ENCODE peak calls at places on chromosomes 3 and 15, in four cellular contexts. K is OCI-LY7, X is AG04450, N is mesenchymal stem cell. B is an unnamed sample.

GRCh38 chr15:29074045-29074444 is 188.3 kb downstream of the APBA2 start:
- DNase-seq in K (no peak), X (no peak), N (no peak), B (peak)

GRCh38 chr15:36156855-36157521 is 422.4 kb upstream of the CDIN1 start:
- DNase-seq in X (no peak), K (no peak), N (peak), B (no peak)

GRCh38 chr15:73797366-73798158 is 44.4 kb upstream of the INSYN1 start:
- DNase-seq in K (no peak), N (no peak), X (no peak), B (no peak)

GRCh38 chr3:134322286-134322685 is 52.0 kb downstream of the AMOTL2 start:
- DNase-seq in X (no peak), K (no peak), N (no peak), B (no peak)

GRCh38 chr3:131692356-131692755 is 189.6 kb upstream of the MRPL3 start:
- DNase-seq in N (no peak), X (no peak), K (no peak), B (no peak)

GRCh38 chr3:69738291-69738690 is 973 bp upstream of the MITF start:
- DNase-seq in K (no peak), N (peak), X (no peak), B (no peak)

GRCh38 chr3:196179380-196180308 is 31.6 kb downstream of the ZDHHC19 start:
- DNase-seq in X (peak), K (peak), N (no peak), B (peak)

GRCh38 chr3:6680119-6680806 is 180.7 kb upstream of the GRM7 start:
- DNase-seq in X (no peak), N (no peak), K (peak), B (no peak)

GRCh38 chr15:29106551-29107290 is 162.9 kb downstream of the NSMCE3 start:
- DNase-seq in X (no peak), K (no peak), N (no peak), B (no peak)

DNA sequence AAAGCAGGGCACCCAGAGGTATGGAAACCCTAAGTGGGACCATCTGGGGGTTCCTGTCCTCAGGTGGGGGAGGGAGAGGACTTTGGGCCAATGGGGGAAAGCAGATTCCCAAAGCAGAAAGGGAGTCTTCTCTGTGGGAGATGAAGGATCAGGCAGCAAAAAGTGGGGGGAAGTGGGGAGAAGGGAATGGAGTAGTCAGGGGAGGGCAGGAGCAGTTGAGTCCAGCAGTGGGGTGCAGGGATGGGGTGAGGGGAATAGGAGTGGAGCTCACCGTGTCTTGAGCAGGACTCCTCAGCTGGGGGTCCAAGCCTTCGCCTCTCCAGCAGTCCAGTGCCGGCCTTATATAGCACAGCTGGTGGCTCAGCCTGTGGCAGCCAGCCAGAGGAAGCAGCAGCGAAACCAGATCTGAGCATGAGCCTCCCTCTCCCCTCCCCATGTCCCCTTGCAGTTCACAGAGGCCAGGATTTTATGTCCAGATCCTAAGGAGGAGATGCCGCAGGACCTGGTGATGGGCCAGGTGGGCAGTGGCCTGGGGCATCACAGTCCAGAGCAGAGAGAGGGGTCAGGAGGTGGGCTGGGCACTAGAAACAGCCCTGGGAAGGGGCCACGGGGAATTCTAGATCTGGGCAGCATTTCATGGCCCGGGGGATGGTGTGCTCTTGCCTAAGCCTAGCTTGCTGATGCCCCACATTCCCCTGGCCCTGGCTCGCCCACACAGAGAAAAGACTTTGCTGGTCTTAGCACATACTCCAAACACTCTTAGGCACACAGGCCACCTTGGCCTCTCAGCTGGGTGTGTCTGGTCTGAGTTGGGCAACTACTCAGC is at the start of gene CILP:
- DNase-seq in N (peak), K (no peak), X (peak), B (no peak)
- H3K27ac ChIP-seq in N (peak), K (no peak), X (peak), B (no peak)

GRCh38 chr15:44087578-44088190 is 107.4 kb downstream of the FRMD5 start:
- DNase-seq in X (peak), K (no peak), N (peak), B (peak)
- H3K27ac ChIP-seq in X (no peak), K (no peak), N (peak), B (peak)

GRCh38 chr3:50248387-50248786 is 12.4 kb downstream of the GNAI2 start:
- DNase-seq in X (no peak), K (no peak), N (no peak), B (no peak)
- H3K27ac ChIP-seq in X (no peak), K (no peak), N (peak), B (peak)

GRCh38 chr15:99630607-99631131 is 64.9 kb downstream of the MEF2A start:
- DNase-seq in K (no peak), X (no peak), N (no peak), B (no peak)
- H3K27ac ChIP-seq in K (peak), X (no peak), N (no peak), B (no peak)

GRCh38 chr3:129313415-129313982 is 34.8 kb downstream of the HMCES start:
- DNase-seq in N (no peak), X (no peak), K (peak), B (peak)
- H3K27ac ChIP-seq in N (no peak), X (no peak), K (peak), B (no peak)

GRCh38 chr15:66884661-66885237 is 180.7 kb upstream of the SMAD3 start:
- DNase-seq in K (no peak), X (no peak), N (no peak), B (no peak)
- H3K27ac ChIP-seq in K (no peak), X (no peak), N (no peak), B (no peak)